ENCODE peak calls at places on chromosomes 3 and 15, in ten cellular contexts. One of them, this sample, is unnamed.

GRCh38 chr15:87354661-87355410 is 901.7 kb downstream of the NTRK3 start:
- DNase-seq in ELR: peak; percentile 90
- DNase-seq in NCI-H774: no peak
- DNase-seq in activated CD4-positive, alpha-beta T cell treated with anti-CD3 and anti-CD28 coated beads for 24 hours: no peak
- DNase-seq in stimulated activated CD4-positive, alpha-beta T cell treated with anti-CD3 and anti-CD28 coated beads, Interleukin-2, amount 100 ng/mL, for 48 hours: no peak
- DNase-seq in T-helper 9 cell: no peak
- DNase-seq in Ammon's horn: no peak
- DNase-seq in GM12892: no peak
- DNase-seq in activated naive CD8-positive, alpha-beta T cell treated with anti-CD3 and anti-CD28 coated beads, Interleukin-2, amount 50 U/mL, for 16 hours: no peak
- DNase-seq in HFFc6: peak; percentile 86
- DNase-seq in this sample: no peak

GRCh38 chr15:96254168-96254567 is 76.3 kb upstream of the NR2F2 start:
- DNase-seq in ELR: no peak
- DNase-seq in T-helper 9 cell: no peak
- DNase-seq in activated CD4-positive, alpha-beta T cell treated with anti-CD3 and anti-CD28 coated beads for 24 hours: no peak
- DNase-seq in NCI-H774: no peak
- DNase-seq in stimulated activated CD4-positive, alpha-beta T cell treated with anti-CD3 and anti-CD28 coated beads, Interleukin-2, amount 100 ng/mL, for 48 hours: no peak
- DNase-seq in HFFc6: peak; percentile 48
- DNase-seq in Ammon's horn: no peak
- DNase-seq in activated naive CD8-positive, alpha-beta T cell treated with anti-CD3 and anti-CD28 coated beads, Interleukin-2, amount 50 U/mL, for 16 hours: no peak
- DNase-seq in GM12892: no peak
- DNase-seq in this sample: no peak

GRCh38 chr3:195808741-195809290 is 2.9 kb downstream of the MUC4 start:
- DNase-seq in T-helper 9 cell: no peak
- DNase-seq in NCI-H774: no peak
- DNase-seq in activated CD4-positive, alpha-beta T cell treated with anti-CD3 and anti-CD28 coated beads for 24 hours: no peak
- DNase-seq in ELR: peak; percentile 40
- DNase-seq in Ammon's horn: no peak
- DNase-seq in GM12892: no peak
- DNase-seq in activated naive CD8-positive, alpha-beta T cell treated with anti-CD3 and anti-CD28 coated beads, Interleukin-2, amount 50 U/mL, for 16 hours: no peak
- DNase-seq in HFFc6: no peak
- DNase-seq in stimulated activated CD4-positive, alpha-beta T cell treated with anti-CD3 and anti-CD28 coated beads, Interleukin-2, amount 100 ng/mL, for 48 hours: no peak
- DNase-seq in this sample: no peak

GRCh38 chr3:189724366-189724765 is 93.2 kb downstream of the TP63 start:
- DNase-seq in activated naive CD8-positive, alpha-beta T cell treated with anti-CD3 and anti-CD28 coated beads, Interleukin-2, amount 50 U/mL, for 16 hours: no peak
- DNase-seq in ELR: no peak
- DNase-seq in NCI-H774: no peak
- DNase-seq in activated CD4-positive, alpha-beta T cell treated with anti-CD3 and anti-CD28 coated beads for 24 hours: no peak
- DNase-seq in HFFc6: no peak
- DNase-seq in Ammon's horn: no peak
- DNase-seq in stimulated activated CD4-positive, alpha-beta T cell treated with anti-CD3 and anti-CD28 coated beads, Interleukin-2, amount 100 ng/mL, for 48 hours: no peak
- DNase-seq in T-helper 9 cell: no peak
- DNase-seq in GM12892: no peak
- DNase-seq in this sample: no peak

GRCh38 chr3:189053327-189053726 is 118.4 kb upstream of the TPRG1 start:
- DNase-seq in GM12892: no peak
- DNase-seq in Ammon's horn: no peak
- DNase-seq in HFFc6: no peak
- DNase-seq in activated naive CD8-positive, alpha-beta T cell treated with anti-CD3 and anti-CD28 coated beads, Interleukin-2, amount 50 U/mL, for 16 hours: no peak
- DNase-seq in T-helper 9 cell: no peak
- DNase-seq in activated CD4-positive, alpha-beta T cell treated with anti-CD3 and anti-CD28 coated beads for 24 hours: no peak
- DNase-seq in stimulated activated CD4-positive, alpha-beta T cell treated with anti-CD3 and anti-CD28 coated beads, Interleukin-2, amount 100 ng/mL, for 48 hours: no peak
- DNase-seq in NCI-H774: no peak
- DNase-seq in ELR: no peak
- DNase-seq in this sample: no peak

GRCh38 chr3:69865920-69866679 is 126.8 kb downstream of the MITF start:
- DNase-seq in activated naive CD8-positive, alpha-beta T cell treated with anti-CD3 and anti-CD28 coated beads, Interleukin-2, amount 50 U/mL, for 16 hours: no peak
- DNase-seq in stimulated activated CD4-positive, alpha-beta T cell treated with anti-CD3 and anti-CD28 coated beads, Interleukin-2, amount 100 ng/mL, for 48 hours: no peak
- DNase-seq in Ammon's horn: no peak
- DNase-seq in activated CD4-positive, alpha-beta T cell treated with anti-CD3 and anti-CD28 coated beads for 24 hours: no peak
- DNase-seq in T-helper 9 cell: no peak
- DNase-seq in ELR: no peak
- DNase-seq in HFFc6: no peak
- DNase-seq in GM12892: no peak
- DNase-seq in NCI-H774: no peak
- DNase-seq in this sample: peak; percentile 19

GRCh38 chr3:129622418-129622872 is 16.0 kb upstream of the PLXND1 start:
- DNase-seq in GM12892: no peak
- DNase-seq in HFFc6: no peak
- DNase-seq in activated naive CD8-positive, alpha-beta T cell treated with anti-CD3 and anti-CD28 coated beads, Interleukin-2, amount 50 U/mL, for 16 hours: no peak
- DNase-seq in stimulated activated CD4-positive, alpha-beta T cell treated with anti-CD3 and anti-CD28 coated beads, Interleukin-2, amount 100 ng/mL, for 48 hours: no peak
- DNase-seq in T-helper 9 cell: no peak
- DNase-seq in NCI-H774: no peak
- DNase-seq in Ammon's horn: peak; percentile 2
- DNase-seq in activated CD4-positive, alpha-beta T cell treated with anti-CD3 and anti-CD28 coated beads for 24 hours: no peak
- DNase-seq in ELR: no peak
- DNase-seq in this sample: no peak

GRCh38 chr3:16884084-16884747 is 539 bp upstream of the PLCL2 start:
- DNase-seq in ELR: peak; percentile 37
- DNase-seq in Ammon's horn: peak; percentile 41
- DNase-seq in activated naive CD8-positive, alpha-beta T cell treated with anti-CD3 and anti-CD28 coated beads, Interleukin-2, amount 50 U/mL, for 16 hours: peak; percentile 65
- DNase-seq in stimulated activated CD4-positive, alpha-beta T cell treated with anti-CD3 and anti-CD28 coated beads, Interleukin-2, amount 100 ng/mL, for 48 hours: peak; percentile 68
- DNase-seq in T-helper 9 cell: peak; percentile 70
- DNase-seq in NCI-H774: no peak
- DNase-seq in GM12892: peak; percentile 86
- DNase-seq in activated CD4-positive, alpha-beta T cell treated with anti-CD3 and anti-CD28 coated beads for 24 hours: peak; percentile 70
- DNase-seq in HFFc6: no peak
- DNase-seq in this sample: peak; percentile 80